ENCODE peak calls at places on chromosomes 12 and 14, in ten cellular contexts. O, A, V, H, X, N, R, T, Q and W are unnamed samples.

GRCh38 chr12:131390408-131391100 is 320.3 kb upstream of the SFSWAP start:
- DNase-seq in T (peak; percentile 66), X (no peak), R (no peak), A (no peak), O (peak; percentile 48), Q (no peak), V (no peak), H (no peak), N (no peak), W (no peak)

GRCh38 chr12:32334384-32334783 is 65.0 kb upstream of the FGD4 start:
- DNase-seq in T (no peak), Q (no peak), H (no peak), V (no peak), X (no peak), R (no peak), O (no peak), A (no peak), N (no peak), W (no peak)

GRCh38 chr14:93712838-93713724 is 75.2 kb downstream of the PRIMA1 start:
- DNase-seq in Q (no peak), A (no peak), T (peak; percentile 47), V (no peak), R (no peak), H (no peak), X (no peak), N (peak; percentile 45), O (peak; percentile 30), W (no peak)

GRCh38 chr14:34987180-34987579 is 4.4 kb downstream of the SRP54 start:
- DNase-seq in Q (no peak), N (no peak), T (no peak), A (no peak), R (no peak), O (no peak), V (no peak), H (no peak), X (no peak), W (no peak)

GRCh38 chr14:57391609-57392195 is 1.3 kb downstream of the NAA30 start:
- DNase-seq in H (no peak), O (peak; percentile 33), T (peak; percentile 8), A (peak; percentile 13), V (no peak), X (no peak), Q (no peak), N (no peak), R (no peak), W (no peak)

GRCh38 chr12:66449531-66449930 is 147.2 kb downstream of the HELB start:
- DNase-seq in T (peak; percentile 30), A (no peak), O (peak; percentile 13), X (no peak), N (no peak), R (no peak), H (no peak), V (peak; percentile 52), Q (no peak), W (no peak)

GRCh38 chr14:67941456-67942018 is 122.0 kb downstream of the RAD51B start:
- DNase-seq in T (peak; percentile 25), O (no peak), V (no peak), X (no peak), Q (no peak), N (no peak), A (no peak), R (peak; percentile 26), H (no peak), W (no peak)

GRCh38 chr12:110937104-110937641 is 16.8 kb upstream of the MYL2 start:
- DNase-seq in Q (no peak), A (peak; percentile 45), N (peak; percentile 23), H (peak; percentile 54), R (peak; percentile 9), O (peak; percentile 52), V (peak; percentile 30), X (peak; percentile 10), T (peak; percentile 61), W (peak; percentile 80)

GRCh38 chr14:59585891-59586554 is 9.4 kb upstream of the CCDC175 start:
- DNase-seq in H (no peak), T (no peak), R (no peak), O (no peak), A (no peak), X (no peak), Q (no peak), V (no peak), N (no peak), W (no peak)

GRCh38 chr14:32611752-32612151 is 282.7 kb downstream of the AKAP6 start:
- DNase-seq in A (no peak), T (peak; percentile 80), O (no peak), V (peak; percentile 82), Q (no peak), N (no peak), X (no peak), R (no peak), H (no peak), W (no peak)

GRCh38 chr12:122318607-122319311 is 52.5 kb upstream of the VPS33A start:
- DNase-seq in T (peak; percentile 63), R (no peak), X (no peak), O (no peak), A (no peak), H (no peak), V (no peak), N (peak; percentile 46), Q (no peak), W (no peak)

GRCh38 chr12:80058586-80058985 is 40.8 kb upstream of the OTOGL start:
- DNase-seq in H (no peak), Q (no peak), N (no peak), R (no peak), O (no peak), A (no peak), T (no peak), V (no peak), X (no peak), W (no peak)

GRCh38 chr12:20415641-20416040 is 47.3 kb downstream of the PDE3A start:
- DNase-seq in O (no peak), A (no peak), H (no peak), X (no peak), V (no peak), Q (no peak), N (no peak), R (no peak), T (no peak), W (no peak)

GRCh38 chr14:80784824-80785223 is 156.7 kb downstream of the CEP128 start:
- DNase-seq in R (no peak), N (no peak), T (no peak), Q (no peak), A (no peak), H (no peak), X (no peak), O (no peak), V (no peak), W (no peak)

GRCh38 chr12:113403435-113404415 is at the start of gene SDS:
- DNase-seq in N (no peak), R (no peak), X (no peak), Q (no peak), A (peak; percentile 36), O (no peak), H (no peak), T (peak; percentile 71), V (peak; percentile 24), W (no peak)

GRCh38 chr14:68638056-68638816 is 154.6 kb downstream of the ZFP36L1 start:
- DNase-seq in R (peak; percentile 45), A (no peak), X (no peak), H (no peak), O (no peak), V (no peak), N (no peak), T (no peak), Q (peak; percentile 36), W (no peak)

GRCh38 chr12:13210543-13211190 is 14.1 kb downstream of the EMP1 start:
- DNase-seq in Q (no peak), X (no peak), O (no peak), A (no peak), T (no peak), N (no peak), V (no peak), R (no peak), H (no peak), W (no peak)

GRCh38 chr12:22459872-22460490 is 84.4 kb downstream of the C2CD5 start:
- DNase-seq in T (peak; percentile 64), O (peak; percentile 79), N (peak; percentile 13), V (peak; percentile 8), R (peak; percentile 43), H (no peak), X (no peak), Q (no peak), A (no peak), W (no peak)

GRCh38 chr12:121005346-121005815 is 10.9 kb downstream of the C12orf43 start:
- DNase-seq in V (peak; percentile 14), Q (no peak), X (no peak), N (peak; percentile 44), H (no peak), R (peak; percentile 59), A (peak; percentile 72), O (peak; percentile 50), T (peak; percentile 53), W (no peak)

GRCh38 chr14:99273724-99274345 is 1.8 kb upstream of the BCL11B start:
- DNase-seq in H (no peak), Q (peak; percentile 81), O (peak; percentile 36), X (no peak), T (peak; percentile 50), N (no peak), A (peak; percentile 83), V (no peak), R (peak; percentile 14), W (peak; percentile 68)

GRCh38 chr12:56001446-56002100 is 4.5 kb downstream of the SUOX start:
- DNase-seq in V (no peak), H (no peak), Q (no peak), A (no peak), R (peak; percentile 62), X (no peak), O (no peak), T (no peak), N (no peak), W (no peak)

GRCh38 chr12:121537814-121538698 is 42.8 kb downstream of the KDM2B start:
- DNase-seq in V (no peak), X (no peak), T (no peak), Q (no peak), N (no peak), R (no peak), A (peak; percentile 35), H (peak; percentile 31), O (no peak), W (no peak)

GRCh38 chr14:36662543-36663403 is 1.1 kb downstream of the PAX9 start:
- DNase-seq in N (no peak), Q (no peak), A (no peak), T (peak; percentile 57), H (no peak), V (no peak), X (no peak), R (no peak), O (peak; percentile 14), W (no peak)

GRCh38 chr12:51388066-51388799 is 3.0 kb downstream of the GALNT6 start:
- DNase-seq in A (peak; percentile 28), H (no peak), O (no peak), T (peak; percentile 89), X (no peak), N (no peak), V (peak; percentile 71), Q (no peak), R (no peak), W (no peak)

GRCh38 chr14:39426605-39427004 is 5.6 kb downstream of the FBXO33 start:
- DNase-seq in R (peak; percentile 56), V (peak; percentile 4), N (no peak), X (no peak), T (peak; percentile 54), H (no peak), Q (no peak), O (peak; percentile 19), A (no peak), W (no peak)

GRCh38 chr12:105067511-105068031 is 16.7 kb downstream of the ALDH1L2 start:
- DNase-seq in A (no peak), V (no peak), X (no peak), H (no peak), Q (no peak), N (no peak), R (no peak), O (no peak), T (no peak), W (no peak)

GRCh38 chr12:80708535-80709328 is 1.3 kb downstream of the MYF6 start:
- DNase-seq in X (no peak), N (no peak), R (no peak), Q (no peak), O (no peak), T (no peak), A (no peak), H (no peak), V (no peak), W (no peak)

GRCh38 chr12:5377997-5378596 is 53.8 kb upstream of the NTF3 start:
- DNase-seq in T (no peak), O (peak; percentile 96), N (peak; percentile 14), V (no peak), R (no peak), Q (no peak), A (peak; percentile 76), X (no peak), H (no peak), W (no peak)